ENCODE peak calls at places on chromosomes 12 and 14, in four cellular contexts. One of them, this sample, is unnamed.

GRCh38 chr14:37508500-37508899 is 86.5 kb downstream of the FOXA1 start:
- DNase-seq in AG09309: no peak
- DNase-seq in nephron progenitor cell: no peak
- DNase-seq in glutamatergic neuron: no peak
- DNase-seq in this sample: no peak

GRCh38 chr12:121917950-121918678 is at the start of gene CFAP251:
- DNase-seq in AG09309: no peak
- DNase-seq in nephron progenitor cell: peak; percentile 92
- DNase-seq in glutamatergic neuron: peak; percentile 98
- DNase-seq in this sample: peak; percentile 30

GRCh38 chr14:95021588-95021987 is 135.7 kb downstream of the DICER1 start:
- DNase-seq in AG09309: no peak
- DNase-seq in nephron progenitor cell: no peak
- DNase-seq in glutamatergic neuron: no peak
- DNase-seq in this sample: no peak

GRCh38 chr12:46831335-46832083 is 5.7 kb upstream of the SLC38A4 start:
- DNase-seq in AG09309: no peak
- DNase-seq in nephron progenitor cell: peak; percentile 58
- DNase-seq in glutamatergic neuron: peak; percentile 56
- DNase-seq in this sample: no peak

GRCh38 chr14:69263364-69263763 is 3.4 kb downstream of the GALNT16 start:
- DNase-seq in AG09309: peak; percentile 97
- DNase-seq in nephron progenitor cell: peak; percentile 26
- DNase-seq in glutamatergic neuron: peak; percentile 70
- DNase-seq in this sample: no peak

GRCh38 chr12:126782083-126782482 is 1484.9 kb upstream of the TMEM132C start:
- DNase-seq in AG09309: no peak
- DNase-seq in nephron progenitor cell: no peak
- DNase-seq in glutamatergic neuron: no peak
- DNase-seq in this sample: no peak

GRCh38 chr12:57276935-57277563 is 26.1 kb upstream of the STAC3 start:
- DNase-seq in AG09309: no peak
- DNase-seq in nephron progenitor cell: no peak
- DNase-seq in glutamatergic neuron: no peak
- DNase-seq in this sample: no peak

GRCh38 chr14:99872786-99873440 is 79.7 kb downstream of the EML1 start:
- DNase-seq in AG09309: no peak
- DNase-seq in nephron progenitor cell: no peak
- DNase-seq in glutamatergic neuron: no peak
- DNase-seq in this sample: no peak

GRCh38 chr12:15858348-15858747 is 23.8 kb upstream of the STRAP start:
- DNase-seq in AG09309: no peak
- DNase-seq in nephron progenitor cell: peak; percentile 4
- DNase-seq in glutamatergic neuron: no peak
- DNase-seq in this sample: no peak

GRCh38 chr14:61121293-61121897 is 140.3 kb downstream of the SLC38A6 start:
- DNase-seq in AG09309: no peak
- DNase-seq in nephron progenitor cell: no peak
- DNase-seq in glutamatergic neuron: no peak
- DNase-seq in this sample: no peak

GRCh38 chr12:130336723-130337475 is 788 bp upstream of the PIWIL1 start:
- DNase-seq in AG09309: no peak
- DNase-seq in nephron progenitor cell: no peak
- DNase-seq in glutamatergic neuron: no peak
- DNase-seq in this sample: no peak

GRCh38 chr14:32679927-32680612 is 258.6 kb upstream of the NPAS3 start:
- DNase-seq in AG09309: no peak
- DNase-seq in nephron progenitor cell: no peak
- DNase-seq in glutamatergic neuron: no peak
- DNase-seq in this sample: peak; percentile 94

GRCh38 chr12:3222935-3223334 is 145.8 kb downstream of the TSPAN9 start:
- DNase-seq in AG09309: no peak
- DNase-seq in nephron progenitor cell: no peak
- DNase-seq in glutamatergic neuron: no peak
- DNase-seq in this sample: no peak

GRCh38 chr12:59405992-59406391 is 189.8 kb upstream of the SLC16A7 start:
- DNase-seq in AG09309: no peak
- DNase-seq in nephron progenitor cell: no peak
- DNase-seq in glutamatergic neuron: no peak
- DNase-seq in this sample: no peak

GRCh38 chr14:52949711-52950409 is 990 bp downstream of the FERMT2 start:
- DNase-seq in AG09309: peak; percentile 18
- DNase-seq in nephron progenitor cell: no peak
- DNase-seq in glutamatergic neuron: no peak
- DNase-seq in this sample: peak; percentile 52